ENCODE peak calls at places on chromosomes 13 and 19, in four cellular contexts. K, A, H and Q are unnamed samples.

GRCh38 chr13:32153056-32153455 is 121.5 kb downstream of the FRY start:
- DNase-seq in K (no peak), A (no peak), H (no peak), Q (no peak)

GRCh38 chr13:36788276-36788675 is 30.7 kb upstream of the RFXAP start:
- DNase-seq in K (no peak), A (no peak), H (no peak), Q (no peak)

GRCh38 chr19:5244351-5244750 is 96.3 kb downstream of the PTPRS start:
- DNase-seq in K (no peak), A (no peak), H (no peak), Q (no peak)

GRCh38 chr19:13160557-13160956 is 10.3 kb downstream of the IER2 start:
- DNase-seq in K (no peak), A (no peak), H (no peak), Q (no peak)

GRCh38 chr19:49157445-49158224 is at the start of gene TRPM4:
- DNase-seq in K (peak; percentile 92), A (peak; percentile 90), H (peak; percentile 81), Q (peak; percentile 91)

GRCh38 chr13:27559714-27560113 is 60.6 kb downstream of the LNX2 start:
- DNase-seq in K (no peak), A (no peak), H (no peak), Q (no peak)

GRCh38 chr19:35519291-35519690 is 5.8 kb upstream of the DMKN start:
- DNase-seq in K (no peak), A (no peak), H (no peak), Q (no peak)

GRCh38 chr19:49690656-49691242 is at the start of gene CPT1C:
- DNase-seq in K (peak; percentile 78), A (peak; percentile 73), H (peak; percentile 84), Q (peak; percentile 79)

GRCh38 chr13:93235258-93236015 is 8.8 kb downstream of the GPC6 start:
- DNase-seq in K (no peak), A (no peak), H (no peak), Q (no peak)

GRCh38 chr19:3576696-3577443 is 4.1 kb downstream of the HMG20B start:
- DNase-seq in K (peak; percentile 66), A (no peak), H (peak; percentile 40), Q (peak; percentile 42)

GRCh38 chr19:3573858-3574637 is 1.3 kb downstream of the HMG20B start:
- DNase-seq in K (peak; percentile 90), A (peak; percentile 91), H (peak; percentile 81), Q (peak; percentile 91)

GRCh38 chr19:3575949-3576673 is 3.4 kb downstream of the HMG20B start:
- DNase-seq in K (no peak), A (no peak), H (no peak), Q (no peak)

GRCh38 chr19:3573162-3573857 is 566 bp downstream of the HMG20B start:
- DNase-seq in K (peak; percentile 28), A (no peak), H (no peak), Q (no peak)

DNA sequence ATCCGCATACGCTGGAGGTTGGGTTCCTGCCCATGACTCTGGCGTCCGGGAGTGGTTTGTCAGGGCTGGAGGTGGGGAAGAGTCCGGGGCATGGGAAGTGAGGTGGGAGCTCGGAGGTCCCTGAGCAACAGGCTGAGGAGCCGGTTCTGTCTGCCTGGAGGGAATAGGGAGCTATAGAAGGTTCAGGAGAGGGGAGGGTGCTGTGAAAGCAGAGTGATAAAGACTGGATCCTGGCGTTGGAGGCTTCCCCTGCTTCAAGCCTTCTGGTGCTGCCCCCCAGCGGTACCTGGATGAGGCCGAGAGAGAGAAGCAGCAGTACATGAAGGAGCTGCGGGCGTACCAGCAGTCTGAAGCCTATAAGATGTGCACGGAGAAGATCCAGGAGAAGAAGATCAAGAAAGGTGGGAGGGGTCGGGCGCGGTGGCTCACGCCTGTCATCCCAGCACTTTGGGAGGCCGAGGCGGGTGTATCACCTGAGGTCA is 2.6 kb downstream of the HMG20B start:
- DNase-seq in K (no peak), A (no peak), H (no peak), Q (peak; percentile 49)
- TF ChIP-seq CTCF in K (no peak), A (no peak), H (peak; percentile 49), Q (no peak)

GRCh38 chr13:59343993-59344780 is 819.5 kb downstream of the DIAPH3 start:
- DNase-seq in K (no peak), A (no peak), H (no peak), Q (no peak)
- TF ChIP-seq CTCF in K (no peak), A (no peak), H (no peak), Q (no peak)

GRCh38 chr19:920051-920857 is 3.1 kb downstream of the KISS1R start:
- DNase-seq in K (no peak), A (no peak), H (no peak), Q (no peak)
- TF ChIP-seq CTCF in K (no peak), A (no peak), H (no peak), Q (no peak)

GRCh38 chr13:70959376-70959775 is 851.1 kb upstream of the KLHL1 start:
- DNase-seq in K (no peak), A (no peak), H (no peak), Q (no peak)

GRCh38 chr13:70960841-70961443 is 852.7 kb upstream of the KLHL1 start:
- DNase-seq in K (no peak), A (no peak), H (peak; percentile 4), Q (peak; percentile 16)

GRCh38 chr13:70967564-70967963 is 859.3 kb upstream of the KLHL1 start:
- DNase-seq in K (no peak), A (no peak), H (no peak), Q (no peak)

GRCh38 chr13:70964124-70964523 is 855.9 kb upstream of the KLHL1 start:
- DNase-seq in K (no peak), A (no peak), H (no peak), Q (no peak)
- TF ChIP-seq CTCF in K (no peak), A (no peak), H (peak; percentile 50), Q (peak; percentile 35)